ENCODE peak calls at places on chromosomes 4 and X, in five cellular contexts. One of them, this sample, is unnamed.

GRCh38 chrX:12263211-12263610 is 124.9 kb downstream of the FRMPD4 start:
- DNase-seq in right lobe of liver: no peak
- DNase-seq in mucosa of descending colon: no peak
- DNase-seq in MM.1S: no peak
- DNase-seq in C1 segment of cervical spinal cord: no peak
- DNase-seq in this sample: no peak

GRCh38 chr4:83961575-83961974 is 425.7 kb downstream of the GPAT3 start:
- DNase-seq in right lobe of liver: no peak
- DNase-seq in mucosa of descending colon: no peak
- DNase-seq in MM.1S: peak
- DNase-seq in C1 segment of cervical spinal cord: no peak
- DNase-seq in this sample: no peak

GRCh38 chrX:118345401-118346257 is at the start of gene WDR44:
- DNase-seq in right lobe of liver: peak
- DNase-seq in mucosa of descending colon: peak
- DNase-seq in MM.1S: peak
- DNase-seq in C1 segment of cervical spinal cord: peak
- DNase-seq in this sample: peak

GRCh38 chrX:9148626-9149385 is 114.9 kb upstream of the FAM9B start:
- DNase-seq in right lobe of liver: no peak
- DNase-seq in mucosa of descending colon: no peak
- DNase-seq in MM.1S: no peak
- DNase-seq in C1 segment of cervical spinal cord: no peak
- DNase-seq in this sample: no peak

GRCh38 chr4:104451573-104451972 is 43.1 kb downstream of the CXXC4 start:
- DNase-seq in right lobe of liver: no peak
- DNase-seq in mucosa of descending colon: no peak
- DNase-seq in MM.1S: peak
- DNase-seq in C1 segment of cervical spinal cord: no peak
- DNase-seq in this sample: no peak

GRCh38 chr4:2634014-2634413 is 97.6 kb downstream of the FAM193A start:
- DNase-seq in right lobe of liver: no peak
- DNase-seq in mucosa of descending colon: no peak
- DNase-seq in MM.1S: no peak
- DNase-seq in C1 segment of cervical spinal cord: no peak
- DNase-seq in this sample: peak

GRCh38 chr4:118058955-118059354 is 24.7 kb downstream of the NDST3 start:
- DNase-seq in right lobe of liver: no peak
- DNase-seq in mucosa of descending colon: no peak
- DNase-seq in MM.1S: no peak
- DNase-seq in C1 segment of cervical spinal cord: no peak
- DNase-seq in this sample: no peak

GRCh38 chr4:7462509-7462971 is 27.8 kb upstream of the PSAPL1 start:
- DNase-seq in right lobe of liver: peak
- DNase-seq in mucosa of descending colon: no peak
- DNase-seq in MM.1S: no peak
- DNase-seq in C1 segment of cervical spinal cord: no peak
- DNase-seq in this sample: no peak

GRCh38 chr4:68905598-68906237 is 45.9 kb downstream of the UGT2A3 start:
- DNase-seq in right lobe of liver: no peak
- DNase-seq in mucosa of descending colon: no peak
- DNase-seq in MM.1S: no peak
- DNase-seq in C1 segment of cervical spinal cord: no peak
- DNase-seq in this sample: no peak

This sample was measured in upper lobe of right lung.